ENCODE peak calls at places on chromosomes 6 and 20, in seven cellular contexts. X is neuronal stem cell, J is IMR-90, U is GM12878, F is HCT116, V is mammary epithelial cell, S is fibroblast of lung. B is an unnamed sample.

GRCh38 chr20:48858075-48858790 is 30.4 kb upstream of the PREX1 start:
- DNase-seq in S (no peak), U (no peak), V (no peak), J (no peak), X (no peak), F (no peak), B (no peak)

GRCh38 chr6:54244430-54244829 is 63.8 kb upstream of the TINAG start:
- DNase-seq in U (no peak), V (peak; percentile 10), X (no peak), F (peak; percentile 23), J (peak; percentile 24), S (peak; percentile 30), B (no peak)

GRCh38 chr20:21377701-21378100 is 19.6 kb downstream of the NKX2-4 start:
- DNase-seq in X (no peak), J (no peak), F (no peak), S (no peak), V (no peak), U (no peak), B (no peak)

GRCh38 chr6:139883776-139884175 is 509.3 kb upstream of the CITED2 start:
- DNase-seq in U (no peak), X (no peak), S (peak; percentile 58), J (peak; percentile 27), F (no peak), V (no peak), B (no peak)

GRCh38 chr6:44661221-44661609 is 273.7 kb downstream of the CDC5L start:
- DNase-seq in U (no peak), F (no peak), V (peak; percentile 86), X (no peak), J (no peak), S (peak; percentile 95), B (no peak)

GRCh38 chr6:56570434-56571359 is 72.0 kb downstream of the DST start:
- DNase-seq in S (peak; percentile 28), U (no peak), F (no peak), X (no peak), J (peak; percentile 39), V (no peak), B (no peak)

GRCh38 chr6:144053601-144054000 is 41.8 kb downstream of the SF3B5 start:
- DNase-seq in V (no peak), U (no peak), J (no peak), S (no peak), F (no peak), X (no peak), B (no peak)

GRCh38 chr20:57393321-57394086 is 2.3 kb downstream of the RBM38 start:
- DNase-seq in J (no peak), S (peak; percentile 22), U (no peak), X (no peak), V (no peak), F (no peak), B (peak; percentile 69)

GRCh38 chr6:26175428-26176181 is 88.4 kb downstream of the HFE start:
- DNase-seq in V (peak; percentile 60), F (no peak), U (no peak), X (peak; percentile 55), J (peak; percentile 75), S (peak; percentile 66), B (peak; percentile 79)

GRCh38 chr6:149049230-149049629 is 268.3 kb upstream of the TAB2 start:
- DNase-seq in X (no peak), S (peak; percentile 44), V (peak; percentile 19), U (no peak), J (peak; percentile 41), F (no peak), B (no peak)

GRCh38 chr6:31946370-31946885 is 533 bp downstream of the CFB start:
- DNase-seq in J (no peak), U (no peak), V (no peak), F (no peak), S (no peak), X (no peak), B (no peak)

GRCh38 chr6:132819405-132820145 is 5.2 kb downstream of the RPS12 start:
- DNase-seq in U (no peak), V (peak; percentile 46), S (peak; percentile 14), F (no peak), J (peak; percentile 51), X (no peak), B (no peak)

GRCh38 chr6:138724015-138724414 is 49.6 kb upstream of the CCDC28A start:
- DNase-seq in X (no peak), J (no peak), U (no peak), V (no peak), F (peak; percentile 28), S (peak; percentile 63), B (no peak)

GRCh38 chr20:2759143-2759542 is 41.3 kb downstream of the CPXM1 start:
- DNase-seq in U (no peak), J (no peak), S (no peak), V (no peak), F (no peak), X (no peak), B (no peak)

GRCh38 chr20:38155811-38156210 is 9.3 kb downstream of the TGM2 start:
- DNase-seq in U (no peak), J (no peak), X (no peak), F (no peak), S (no peak), V (no peak), B (no peak)

GRCh38 chr6:20589266-20589665 is 55.0 kb downstream of the CDKAL1 start:
- DNase-seq in V (no peak), U (no peak), X (no peak), J (no peak), F (no peak), S (peak; percentile 32), B (no peak)

GRCh38 chr20:5504061-5504739 is 187.4 kb upstream of the PROKR2 start:
- DNase-seq in V (no peak), U (no peak), F (no peak), J (no peak), S (peak; percentile 33), X (no peak), B (peak; percentile 76)

GRCh38 chr6:143952947-143953346 is 55.1 kb downstream of the PLAGL1 start:
- DNase-seq in V (no peak), J (no peak), U (no peak), F (no peak), X (no peak), S (no peak), B (no peak)

GRCh38 chr6:130858498-130859160 is 31.4 kb downstream of the SMLR1 start:
- DNase-seq in U (no peak), X (no peak), J (no peak), F (no peak), S (no peak), V (no peak), B (no peak)

GRCh38 chr6:5053864-5054426 is 31.2 kb upstream of the PPP1R3G start:
- DNase-seq in X (no peak), F (no peak), V (no peak), U (no peak), S (no peak), J (no peak), B (no peak)

GRCh38 chr20:45725134-45725533 is 3.0 kb downstream of the SPINT4 start:
- DNase-seq in F (no peak), J (no peak), U (no peak), S (no peak), V (no peak), X (no peak), B (no peak)

GRCh38 chr20:53141651-53142050 is 169.5 kb downstream of the TSHZ2 start:
- DNase-seq in S (peak; percentile 49), F (no peak), J (no peak), U (no peak), X (no peak), V (no peak), B (no peak)

GRCh38 chr6:32154514-32155161 is 697 bp downstream of the PPT2 start:
- DNase-seq in F (peak; percentile 54), J (peak; percentile 71), X (no peak), U (no peak), V (peak; percentile 52), S (peak; percentile 60), B (peak; percentile 84)

GRCh38 chr6:153104220-153104619 is 26.9 kb downstream of the RGS17 start:
- DNase-seq in S (peak; percentile 38), F (no peak), J (no peak), U (no peak), V (no peak), X (no peak), B (no peak)

GRCh38 chr6:38488876-38489275 is 150.9 kb downstream of the BTBD9 start:
- DNase-seq in V (no peak), S (no peak), X (no peak), U (no peak), F (no peak), J (no peak), B (no peak)

GRCh38 chr6:55758156-55758942 is 117.0 kb downstream of the BMP5 start:
- DNase-seq in X (no peak), S (peak; percentile 73), U (no peak), V (peak; percentile 93), F (no peak), J (peak; percentile 91), B (no peak)

GRCh38 chr20:50415516-50416268 is 94.5 kb upstream of the PTPN1 start:
- DNase-seq in V (peak; percentile 78), F (peak; percentile 50), X (no peak), S (peak; percentile 89), U (no peak), J (peak; percentile 87), B (peak; percentile 98)
- H3K9ac ChIP-seq in V (peak overlapping the region; percentile 67), F (peak overlapping the region; percentile 28), X (peak overlapping the region; percentile 70), S (peak overlapping the region; percentile 28), U (no peak overlapping the region), J (peak overlapping the region; percentile 53), B (peak overlapping the region; percentile 60)

GRCh38 chr6:169172946-169173345 is 80.7 kb downstream of the THBS2 start:
- DNase-seq in X (no peak), U (no peak), S (no peak), V (no peak), F (no peak), J (no peak), B (no peak)
- H3K9ac ChIP-seq in X (no peak overlapping the region), U (no peak overlapping the region), S (no peak overlapping the region), V (no peak overlapping the region), F (no peak overlapping the region), J (no peak overlapping the region), B (no peak overlapping the region)

GRCh38 chr6:23348185-23348584 is 777.8 kb upstream of the NRSN1 start:
- DNase-seq in F (no peak), S (no peak), V (no peak), J (no peak), U (no peak), X (no peak), B (no peak)

GRCh38 chr6:23354004-23354403 is 772.0 kb upstream of the NRSN1 start:
- DNase-seq in U (no peak), S (no peak), F (no peak), V (no peak), J (no peak), X (no peak), B (no peak)

GRCh38 chr6:23350752-23351453 is 775.1 kb upstream of the NRSN1 start:
- DNase-seq in V (peak; percentile 56), F (no peak), X (no peak), U (no peak), S (peak; percentile 7), J (no peak), B (no peak)

GRCh38 chr6:23343610-23344306 is 774.4 kb downstream of the HDGFL1 start:
- DNase-seq in U (no peak), S (no peak), X (no peak), V (no peak), J (no peak), F (no peak), B (no peak)

GRCh38 chr6:23349521-23350147 is 776.4 kb upstream of the NRSN1 start:
- DNase-seq in S (peak; percentile 86), U (no peak), X (no peak), J (peak; percentile 96), F (peak; percentile 12), V (peak; percentile 94), B (no peak)
- H3K9ac ChIP-seq in S (no peak overlapping the region), U (no peak overlapping the region), X (no peak overlapping the region), J (no peak overlapping the region), F (no peak overlapping the region), V (no peak overlapping the region), B (no peak overlapping the region)

GRCh38 chr6:113936093-113936934 is 34.6 kb downstream of the HDAC2 start:
- DNase-seq in V (peak; percentile 30), S (peak; percentile 55), F (peak; percentile 33), J (peak; percentile 70), U (peak; percentile 24), X (peak; percentile 37), B (peak; percentile 44)
- H3K9ac ChIP-seq in V (no peak overlapping the region), S (no peak overlapping the region), F (no peak overlapping the region), J (no peak overlapping the region), U (no peak overlapping the region), X (no peak overlapping the region), B (no peak overlapping the region)